ENCODE peak calls at places on chromosomes 13 and 19, in ten cellular contexts. One of them, this sample, is unnamed.
A peak's percentile ranks its signal among the peaks of the same experiment; 100 is the strongest.

GRCh38 chr13:76954568-76954967 is 6.3 kb downstream of the ACOD1 start:
- DNase-seq in breast epithelium: no peak
- DNase-seq in adrenal gland: no peak
- DNase-seq in uterus: no peak
- DNase-seq in Peyer's patch: no peak
- DNase-seq in GM12892: no peak
- DNase-seq in heart left ventricle: no peak
- DNase-seq in NB4: no peak
- DNase-seq in body of pancreas: no peak
- DNase-seq in lower leg skin: no peak
- DNase-seq in this sample: no peak

GRCh38 chr19:19643158-19644053 is at the start of gene GMIP:
- DNase-seq in body of pancreas: peak; percentile 82
- DNase-seq in NB4: peak; percentile 88
- DNase-seq in lower leg skin: peak; percentile 66
- DNase-seq in GM12892: peak; percentile 96
- DNase-seq in heart left ventricle: peak; percentile 81
- DNase-seq in breast epithelium: peak; percentile 64
- DNase-seq in adrenal gland: peak; percentile 74
- DNase-seq in uterus: peak; percentile 78
- DNase-seq in Peyer's patch: peak; percentile 96
- DNase-seq in this sample: peak; percentile 69

GRCh38 chr13:42574011-42574410 is at the start of gene TNFSF11:
- DNase-seq in uterus: no peak
- DNase-seq in Peyer's patch: no peak
- DNase-seq in NB4: no peak
- DNase-seq in heart left ventricle: no peak
- DNase-seq in adrenal gland: no peak
- DNase-seq in lower leg skin: no peak
- DNase-seq in GM12892: peak; percentile 40
- DNase-seq in breast epithelium: no peak
- DNase-seq in body of pancreas: no peak
- DNase-seq in this sample: no peak

GRCh38 chr19:16161848-16162247 is 11.5 kb downstream of the CIB3 start:
- DNase-seq in adrenal gland: no peak
- DNase-seq in Peyer's patch: no peak
- DNase-seq in body of pancreas: no peak
- DNase-seq in NB4: no peak
- DNase-seq in breast epithelium: no peak
- DNase-seq in uterus: no peak
- DNase-seq in heart left ventricle: no peak
- DNase-seq in GM12892: no peak
- DNase-seq in lower leg skin: no peak
- DNase-seq in this sample: no peak

GRCh38 chr13:92838786-92839185 is 387.8 kb upstream of the GPC6 start:
- DNase-seq in heart left ventricle: no peak
- DNase-seq in NB4: no peak
- DNase-seq in adrenal gland: no peak
- DNase-seq in lower leg skin: no peak
- DNase-seq in GM12892: no peak
- DNase-seq in body of pancreas: no peak
- DNase-seq in uterus: no peak
- DNase-seq in breast epithelium: no peak
- DNase-seq in Peyer's patch: no peak
- DNase-seq in this sample: no peak

GRCh38 chr13:42276683-42277082 is 4.7 kb downstream of the AKAP11 start:
- DNase-seq in body of pancreas: no peak
- DNase-seq in Peyer's patch: no peak
- DNase-seq in adrenal gland: no peak
- DNase-seq in NB4: no peak
- DNase-seq in uterus: no peak
- DNase-seq in lower leg skin: no peak
- DNase-seq in heart left ventricle: no peak
- DNase-seq in GM12892: no peak
- DNase-seq in breast epithelium: no peak
- DNase-seq in this sample: no peak

GRCh38 chr13:73952683-73953082 is 181.5 kb downstream of the KLF12 start:
- DNase-seq in NB4: no peak
- DNase-seq in GM12892: no peak
- DNase-seq in lower leg skin: no peak
- DNase-seq in breast epithelium: no peak
- DNase-seq in adrenal gland: no peak
- DNase-seq in uterus: no peak
- DNase-seq in body of pancreas: no peak
- DNase-seq in heart left ventricle: no peak
- DNase-seq in Peyer's patch: no peak
- DNase-seq in this sample: no peak

GRCh38 chr19:15210323-15210774 is 9.6 kb upstream of the NOTCH3 start:
- DNase-seq in adrenal gland: no peak
- DNase-seq in body of pancreas: peak; percentile 70
- DNase-seq in breast epithelium: no peak
- DNase-seq in GM12892: no peak
- DNase-seq in heart left ventricle: peak; percentile 73
- DNase-seq in uterus: no peak
- DNase-seq in NB4: peak; percentile 96
- DNase-seq in lower leg skin: no peak
- DNase-seq in Peyer's patch: peak; percentile 58
- DNase-seq in this sample: no peak

GRCh38 chr19:12774588-12775555 is at the start of gene HOOK2:
- DNase-seq in heart left ventricle: peak; percentile 66
- DNase-seq in lower leg skin: peak; percentile 86
- DNase-seq in Peyer's patch: peak; percentile 97
- DNase-seq in NB4: no peak
- DNase-seq in uterus: no peak
- DNase-seq in adrenal gland: peak; percentile 73
- DNase-seq in GM12892: no peak
- DNase-seq in body of pancreas: peak; percentile 99
- DNase-seq in breast epithelium: peak; percentile 99
- DNase-seq in this sample: peak; percentile 25

GRCh38 chr13:33490461-33491327 is 205.1 kb upstream of the STARD13 start:
- DNase-seq in lower leg skin: no peak
- DNase-seq in adrenal gland: no peak
- DNase-seq in heart left ventricle: no peak
- DNase-seq in GM12892: no peak
- DNase-seq in breast epithelium: no peak
- DNase-seq in uterus: no peak
- DNase-seq in body of pancreas: no peak
- DNase-seq in NB4: no peak
- DNase-seq in Peyer's patch: no peak
- DNase-seq in this sample: no peak

GRCh38 chr13:49400755-49401659 is 42.9 kb downstream of the CAB39L start:
- DNase-seq in GM12892: no peak
- DNase-seq in body of pancreas: peak; percentile 73
- DNase-seq in Peyer's patch: no peak
- DNase-seq in uterus: peak; percentile 21
- DNase-seq in heart left ventricle: no peak
- DNase-seq in lower leg skin: peak; percentile 49
- DNase-seq in breast epithelium: peak; percentile 47
- DNase-seq in NB4: peak; percentile 17
- DNase-seq in adrenal gland: no peak
- DNase-seq in this sample: no peak
- TF ChIP-seq POLR2A in GM12892: no peak
- TF ChIP-seq POLR2A in body of pancreas: peak; percentile 74
- TF ChIP-seq POLR2A in Peyer's patch: no peak
- TF ChIP-seq POLR2A in uterus: peak; percentile 44
- TF ChIP-seq POLR2A in heart left ventricle: no peak
- TF ChIP-seq POLR2A in lower leg skin: no peak
- TF ChIP-seq POLR2A in breast epithelium: no peak
- TF ChIP-seq POLR2A in NB4: no peak
- TF ChIP-seq POLR2A in adrenal gland: no peak
- TF ChIP-seq POLR2A in this sample: peak; percentile 76

DNA sequence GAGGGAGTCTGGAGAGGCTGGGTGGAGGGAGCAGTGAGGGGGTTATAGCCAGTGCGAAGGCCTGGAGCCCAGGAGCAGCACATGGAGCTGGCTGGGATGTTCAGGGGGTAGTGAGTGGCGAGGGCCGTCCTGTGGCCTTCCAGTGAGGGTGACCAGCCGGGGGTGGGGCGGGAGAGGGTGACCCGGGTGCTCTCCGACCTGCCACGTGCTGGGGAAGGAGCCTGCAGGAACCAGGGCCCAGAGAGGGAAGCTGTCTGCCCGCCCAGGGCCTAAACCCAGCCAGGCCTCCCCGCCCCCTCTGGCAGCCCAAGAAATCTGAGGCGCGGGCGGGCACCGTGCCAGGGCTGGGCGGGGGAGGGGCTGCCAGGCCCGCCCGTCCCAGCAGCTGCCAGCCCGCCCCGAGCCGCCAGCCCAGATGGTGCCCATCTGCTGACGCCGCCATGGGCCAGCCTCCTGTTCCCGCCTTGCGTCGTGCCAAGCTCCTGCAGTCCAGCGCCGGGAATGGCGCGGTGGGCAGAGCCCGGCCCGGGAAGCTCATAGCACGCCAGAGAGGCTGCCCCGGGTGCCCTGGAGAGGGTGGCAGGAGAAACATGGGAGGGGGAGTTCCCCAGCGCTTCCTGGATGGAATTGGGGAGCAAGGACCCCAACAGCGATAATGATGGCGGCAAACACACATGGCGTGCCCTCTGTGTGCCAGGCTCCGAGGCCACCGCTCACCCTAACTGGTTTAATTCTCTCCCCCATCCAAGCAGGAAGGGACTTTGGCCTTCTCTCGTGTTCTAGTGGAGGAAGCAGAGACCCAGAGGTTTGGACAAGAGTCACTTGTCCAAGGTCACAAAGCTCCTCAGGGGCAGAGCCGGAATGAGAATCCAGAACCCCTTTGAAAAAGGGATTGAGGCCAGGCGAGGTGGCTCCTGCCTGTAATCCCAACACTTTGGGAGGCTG is 21.5 kb downstream of the NFIC start:
- DNase-seq in Peyer's patch: peak; percentile 83
- DNase-seq in breast epithelium: peak; percentile 86
- DNase-seq in body of pancreas: peak; percentile 95
- DNase-seq in NB4: no peak
- DNase-seq in heart left ventricle: peak; percentile 91
- DNase-seq in lower leg skin: peak; percentile 70
- DNase-seq in adrenal gland: peak; percentile 94
- DNase-seq in GM12892: no peak
- DNase-seq in uterus: peak; percentile 80
- DNase-seq in this sample: peak; percentile 61
- TF ChIP-seq POLR2A in Peyer's patch: no peak
- TF ChIP-seq POLR2A in breast epithelium: no peak
- TF ChIP-seq POLR2A in body of pancreas: peak; percentile 53
- TF ChIP-seq POLR2A in NB4: no peak
- TF ChIP-seq POLR2A in heart left ventricle: peak; percentile 26
- TF ChIP-seq POLR2A in lower leg skin: no peak
- TF ChIP-seq POLR2A in adrenal gland: no peak
- TF ChIP-seq POLR2A in GM12892: no peak
- TF ChIP-seq POLR2A in uterus: no peak
- TF ChIP-seq POLR2A in this sample: no peak

GRCh38 chr19:45469835-45470146 is 2.0 kb downstream of the FOSB start:
- DNase-seq in GM12892: peak; percentile 85
- DNase-seq in adrenal gland: no peak
- DNase-seq in uterus: no peak
- DNase-seq in Peyer's patch: peak; percentile 95
- DNase-seq in heart left ventricle: no peak
- DNase-seq in lower leg skin: no peak
- DNase-seq in body of pancreas: peak; percentile 93
- DNase-seq in breast epithelium: no peak
- DNase-seq in NB4: no peak
- DNase-seq in this sample: no peak
- TF ChIP-seq POLR2A in GM12892: no peak
- TF ChIP-seq POLR2A in adrenal gland: no peak
- TF ChIP-seq POLR2A in uterus: peak; percentile 62
- TF ChIP-seq POLR2A in Peyer's patch: no peak
- TF ChIP-seq POLR2A in heart left ventricle: peak; percentile 2
- TF ChIP-seq POLR2A in lower leg skin: peak; percentile 41
- TF ChIP-seq POLR2A in body of pancreas: no peak
- TF ChIP-seq POLR2A in breast epithelium: peak; percentile 9
- TF ChIP-seq POLR2A in NB4: no peak
- TF ChIP-seq POLR2A in this sample: peak; percentile 20

GRCh38 chr13:110716235-110716505 is 2.7 kb downstream of the ING1 start:
- DNase-seq in lower leg skin: peak; percentile 57
- DNase-seq in heart left ventricle: peak; percentile 62
- DNase-seq in breast epithelium: no peak
- DNase-seq in adrenal gland: no peak
- DNase-seq in uterus: no peak
- DNase-seq in NB4: peak; percentile 66
- DNase-seq in GM12892: no peak
- DNase-seq in body of pancreas: peak; percentile 58
- DNase-seq in Peyer's patch: peak; percentile 73
- DNase-seq in this sample: peak; percentile 28

GRCh38 chr13:110713981-110714797 is 689 bp downstream of the ING1 start:
- DNase-seq in Peyer's patch: peak; percentile 90
- DNase-seq in NB4: peak; percentile 79
- DNase-seq in adrenal gland: peak; percentile 63
- DNase-seq in breast epithelium: peak; percentile 48
- DNase-seq in GM12892: peak; percentile 29
- DNase-seq in lower leg skin: peak; percentile 57
- DNase-seq in body of pancreas: peak; percentile 70
- DNase-seq in heart left ventricle: peak; percentile 58
- DNase-seq in uterus: peak; percentile 59
- DNase-seq in this sample: peak; percentile 36

GRCh38 chr13:110713642-110713952 is at the start of gene ING1:
- DNase-seq in GM12892: no peak
- DNase-seq in breast epithelium: no peak
- DNase-seq in NB4: no peak
- DNase-seq in heart left ventricle: no peak
- DNase-seq in adrenal gland: no peak
- DNase-seq in uterus: no peak
- DNase-seq in body of pancreas: no peak
- DNase-seq in Peyer's patch: no peak
- DNase-seq in lower leg skin: no peak
- DNase-seq in this sample: no peak

GRCh38 chr13:110714798-110715394 is 1.4 kb downstream of the ING1 start:
- DNase-seq in heart left ventricle: peak; percentile 66
- DNase-seq in body of pancreas: peak; percentile 68
- DNase-seq in adrenal gland: peak; percentile 72
- DNase-seq in GM12892: no peak
- DNase-seq in Peyer's patch: peak; percentile 75
- DNase-seq in breast epithelium: peak; percentile 59
- DNase-seq in uterus: peak; percentile 68
- DNase-seq in NB4: peak; percentile 72
- DNase-seq in lower leg skin: peak; percentile 67
- DNase-seq in this sample: peak; percentile 48

DNA sequence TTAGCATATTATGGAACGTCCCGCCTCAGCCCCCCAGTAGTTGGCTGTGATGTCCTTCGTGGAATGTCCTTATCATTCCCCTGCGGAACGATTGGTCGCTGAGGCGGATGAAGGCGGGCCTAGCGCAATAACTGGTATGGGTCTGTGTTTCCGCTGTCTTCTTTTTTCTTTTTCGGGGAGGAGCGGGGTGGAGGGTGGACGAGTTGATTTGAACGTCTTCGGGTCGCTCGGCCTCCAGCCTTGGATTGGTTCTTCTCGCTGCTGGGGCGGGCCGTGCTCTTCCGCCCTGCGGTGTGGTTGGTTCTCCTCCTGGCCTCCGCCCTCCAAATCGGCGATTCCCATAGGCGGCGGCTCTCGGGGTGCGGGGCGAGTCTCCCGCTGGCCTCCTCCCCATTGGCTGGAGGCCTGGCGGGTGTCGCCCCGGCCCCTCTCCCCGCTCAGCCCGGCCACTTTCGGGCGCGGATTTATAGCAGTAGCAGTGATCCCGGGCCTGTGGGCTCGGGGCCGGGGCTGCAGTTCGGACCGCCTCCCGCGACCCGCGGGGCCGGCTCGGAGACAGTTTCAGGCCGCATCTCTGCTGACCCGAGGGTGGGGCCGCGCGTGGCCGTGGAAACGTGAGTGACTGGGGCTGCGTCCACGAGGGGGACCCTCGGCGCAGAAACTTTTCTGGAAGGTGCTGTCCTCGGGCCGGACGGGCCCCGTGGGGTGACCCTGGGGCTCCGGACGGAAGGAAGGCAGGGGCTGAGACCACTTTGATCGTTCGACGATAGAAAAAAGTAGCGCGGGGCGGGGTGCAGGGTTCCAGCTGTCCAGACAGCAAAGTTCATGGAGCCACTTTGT is 2.1 kb downstream of the ING1 start:
- DNase-seq in lower leg skin: peak; percentile 99
- DNase-seq in Peyer's patch: peak; percentile 99
- DNase-seq in adrenal gland: peak; percentile 97
- DNase-seq in body of pancreas: peak; percentile 99
- DNase-seq in breast epithelium: peak; percentile 99
- DNase-seq in uterus: peak; percentile 97
- DNase-seq in heart left ventricle: peak; percentile 98
- DNase-seq in NB4: peak; percentile 100
- DNase-seq in GM12892: peak; percentile 94
- DNase-seq in this sample: peak; percentile 96
- TF ChIP-seq POLR2A in lower leg skin: peak; percentile 40
- TF ChIP-seq POLR2A in Peyer's patch: peak; percentile 93
- TF ChIP-seq POLR2A in adrenal gland: peak; percentile 83
- TF ChIP-seq POLR2A in body of pancreas: no peak
- TF ChIP-seq POLR2A in breast epithelium: peak; percentile 60
- TF ChIP-seq POLR2A in uterus: peak; percentile 91
- TF ChIP-seq POLR2A in heart left ventricle: peak; percentile 54
- TF ChIP-seq POLR2A in NB4: peak; percentile 49
- TF ChIP-seq POLR2A in GM12892: no peak
- TF ChIP-seq POLR2A in this sample: peak; percentile 82

This sample was measured in tibial nerve.